ENCODE peak calls at places on chromosomes 13 and 19, in ten cellular contexts. T is HCT116; C is transverse colon; B is Panc1; J is AG09319; U is CD8-positive, alpha-beta T cell; S is AG10803; F is breast epithelium; P is fibroblast of lung; R is cardiac fibroblast. G is an unnamed sample.

GRCh38 chr13:101452519-101453485 is at the start of gene ITGBL1:
- DNase-seq in T (no peak), C (no peak), B (no peak), J (no peak), U (no peak), S (peak; percentile 81), F (no peak), P (no peak), R (peak; percentile 7), G (no peak)

GRCh38 chr19:4877753-4878490 is 10.5 kb upstream of the PLIN3 start:
- DNase-seq in T (no peak), C (peak; percentile 31), B (no peak), J (no peak), U (no peak), S (no peak), F (peak; percentile 86), P (no peak), R (peak; percentile 8), G (no peak)

GRCh38 chr19:40433391-40434216 is 7.8 kb upstream of the SERTAD1 start:
- DNase-seq in T (no peak), C (peak; percentile 92), B (no peak), J (peak; percentile 85), U (peak; percentile 44), S (peak; percentile 92), F (peak; percentile 88), P (peak; percentile 91), R (peak; percentile 97), G (no peak)

GRCh38 chr13:31896427-31896826 is 135.1 kb upstream of the FRY start:
- DNase-seq in T (no peak), C (no peak), B (no peak), J (no peak), U (no peak), S (peak; percentile 97), F (no peak), P (peak; percentile 77), R (peak; percentile 76), G (no peak)

GRCh38 chr19:8194528-8195275 is 14.5 kb upstream of the CERS4 start:
- DNase-seq in T (no peak), C (peak; percentile 50), B (no peak), J (no peak), U (peak; percentile 41), S (no peak), F (no peak), P (no peak), R (no peak), G (no peak)

GRCh38 chr13:99725644-99726043 is 224.4 kb downstream of the TM9SF2 start:
- DNase-seq in T (no peak), C (no peak), B (no peak), J (no peak), U (no peak), S (no peak), F (no peak), P (no peak), R (no peak), G (no peak)

GRCh38 chr19:42121666-42122069 is 10.6 kb downstream of the POU2F2 start:
- DNase-seq in T (no peak), C (peak; percentile 59), B (no peak), J (no peak), U (peak; percentile 78), S (peak; percentile 84), F (no peak), P (peak; percentile 83), R (peak; percentile 69), G (no peak)

GRCh38 chr19:1108291-1109031 is 4.7 kb downstream of the GPX4 start:
- DNase-seq in T (no peak), C (no peak), B (no peak), J (no peak), U (no peak), S (no peak), F (no peak), P (no peak), R (no peak), G (no peak)

GRCh38 chr13:42305503-42305902 is 33.6 kb downstream of the AKAP11 start:
- DNase-seq in T (no peak), C (no peak), B (no peak), J (no peak), U (no peak), S (no peak), F (no peak), P (no peak), R (no peak), G (no peak)

GRCh38 chr13:99353836-99354235 is 46.6 kb upstream of the GPR183 start:
- DNase-seq in T (no peak), C (no peak), B (no peak), J (no peak), U (no peak), S (peak; percentile 15), F (no peak), P (peak; percentile 73), R (no peak), G (no peak)

GRCh38 chr19:36182612-36183454 is 30.6 kb upstream of the COX7A1 start:
- DNase-seq in T (peak; percentile 45), C (no peak), B (no peak), J (no peak), U (no peak), S (peak; percentile 25), F (no peak), P (peak; percentile 94), R (peak; percentile 5), G (no peak)

GRCh38 chr13:84570831-84571230 is 688.6 kb upstream of the SLITRK1 start:
- DNase-seq in T (no peak), C (no peak), B (no peak), J (no peak), U (no peak), S (no peak), F (no peak), P (peak; percentile 36), R (no peak), G (no peak)

GRCh38 chr13:70729369-70729768 is 621.1 kb upstream of the KLHL1 start:
- DNase-seq in T (no peak), C (no peak), B (no peak), J (no peak), U (no peak), S (no peak), F (no peak), P (no peak), R (no peak), G (no peak)

GRCh38 chr19:1045247-1045603 is 5.3 kb downstream of the ABCA7 start:
- DNase-seq in T (peak; percentile 95), C (peak; percentile 73), B (no peak), J (no peak), U (peak; percentile 69), S (no peak), F (no peak), P (no peak), R (no peak), G (no peak)

GRCh38 chr13:96781141-96781540 is 213.1 kb downstream of the OXGR1 start:
- DNase-seq in T (no peak), C (no peak), B (no peak), J (no peak), U (no peak), S (no peak), F (no peak), P (peak; percentile 11), R (no peak), G (no peak)

GRCh38 chr19:54570316-54570715 is 3.3 kb upstream of the LILRA2 start:
- DNase-seq in T (no peak), C (no peak), B (no peak), J (no peak), U (no peak), S (no peak), F (no peak), P (no peak), R (no peak), G (no peak)

GRCh38 chr13:34019870-34020269 is 201.9 kb downstream of the RFC3 start:
- DNase-seq in T (peak; percentile 85), C (no peak), B (no peak), J (no peak), U (no peak), S (no peak), F (no peak), P (peak; percentile 21), R (no peak), G (no peak)

GRCh38 chr13:57740719-57741118 is 109.2 kb downstream of the PCDH17 start:
- DNase-seq in T (no peak), C (no peak), B (no peak), J (no peak), U (no peak), S (no peak), F (no peak), P (peak; percentile 53), R (no peak), G (no peak)

GRCh38 chr13:114017028-114017630 is 43.3 kb upstream of the C13orf46 start:
- DNase-seq in T (no peak), C (no peak), B (no peak), J (no peak), U (no peak), S (peak; percentile 28), F (no peak), P (peak; percentile 42), R (peak; percentile 53), G (no peak)
- TF ChIP-seq CTCF in T (peak; percentile 34), C (no peak), B (no peak), J (peak; percentile 27), U (no peak), S (peak; percentile 15), F (no peak), P (peak; percentile 16), R (peak; percentile 28), G (no peak)

GRCh38 chr13:27160657-27161174 is 10.9 kb downstream of the USP12 start:
- DNase-seq in T (no peak), C (no peak), B (no peak), J (no peak), U (no peak), S (no peak), F (no peak), P (no peak), R (no peak), G (no peak)
- TF ChIP-seq CTCF in T (no peak), C (no peak), B (no peak), J (no peak), U (no peak), S (no peak), F (no peak), P (no peak), R (no peak), G (no peak)

GRCh38 chr19:16836115-16836905 is 7.1 kb downstream of the SIN3B start:
- DNase-seq in T (no peak), C (peak; percentile 24), B (no peak), J (no peak), U (no peak), S (no peak), F (peak; percentile 26), P (peak; percentile 32), R (no peak), G (no peak)
- TF ChIP-seq CTCF in T (peak; percentile 20), C (no peak), B (no peak), J (peak; percentile 6), U (no peak), S (peak; percentile 2), F (no peak), P (no peak), R (no peak), G (no peak)

GRCh38 chr19:46856062-46857022 is 4.5 kb upstream of the ARHGAP35 start:
- DNase-seq in T (peak; percentile 79), C (peak; percentile 96), B (no peak), J (peak; percentile 92), U (peak; percentile 92), S (peak; percentile 96), F (peak; percentile 96), P (peak; percentile 94), R (peak; percentile 98), G (peak; percentile 85)
- TF ChIP-seq CTCF in T (peak; percentile 82), C (peak; percentile 82), B (peak; percentile 89), J (peak; percentile 89), U (peak; percentile 80), S (peak; percentile 83), F (no peak), P (peak; percentile 71), R (peak; percentile 81), G (no peak)

G was measured in omental fat pad.